ENCODE peak calls at places on chromosomes 11 and 22, in four cellular contexts. One of them, this sample, is unnamed.

GRCh38 chr11:92627615-92628201 is 341.7 kb upstream of the MTNR1B start:
- DNase-seq in HepG2: no peak
- DNase-seq in K562: no peak
- DNase-seq in A549: no peak
- DNase-seq in this sample: no peak

GRCh38 chr11:78379039-78379670 is 38.5 kb downstream of the GAB2 start:
- DNase-seq in HepG2: no peak
- DNase-seq in K562: no peak
- DNase-seq in A549: no peak
- DNase-seq in this sample: no peak

GRCh38 chr11:69511358-69512015 is 30.0 kb downstream of the LINC01488 start:
- DNase-seq in HepG2: no peak
- DNase-seq in K562: no peak
- DNase-seq in A549: no peak
- DNase-seq in this sample: no peak

GRCh38 chr22:19179472-19180048 is 1.0 kb upstream of the SLC25A1 start:
- DNase-seq in HepG2: peak
- DNase-seq in K562: peak
- DNase-seq in A549: peak
- DNase-seq in this sample: peak

GRCh38 chr11:71432761-71433647 is 15.2 kb downstream of the DHCR7 start:
- DNase-seq in HepG2: no peak
- DNase-seq in K562: no peak
- DNase-seq in A549: no peak
- DNase-seq in this sample: no peak

GRCh38 chr22:33455036-33455435 is 396.9 kb upstream of the SYN3 start:
- DNase-seq in HepG2: no peak
- DNase-seq in K562: no peak
- DNase-seq in A549: no peak
- DNase-seq in this sample: no peak

GRCh38 chr11:124831897-124832296 is 31.7 kb upstream of the MSANTD2 start:
- DNase-seq in HepG2: no peak
- DNase-seq in K562: no peak
- DNase-seq in A549: no peak
- DNase-seq in this sample: no peak

GRCh38 chr22:46449116-46449691 is 88.2 kb downstream of the CELSR1 start:
- DNase-seq in HepG2: no peak
- DNase-seq in K562: no peak
- DNase-seq in A549: no peak
- DNase-seq in this sample: no peak

GRCh38 chr11:33957304-33957917 is 65.5 kb upstream of the LMO2 start:
- DNase-seq in HepG2: no peak
- DNase-seq in K562: no peak
- DNase-seq in A549: no peak
- DNase-seq in this sample: no peak

GRCh38 chr11:46278387-46279173 is 1.1 kb downstream of the CREB3L1 start:
- DNase-seq in HepG2: no peak
- DNase-seq in K562: peak
- DNase-seq in A549: no peak
- DNase-seq in this sample: peak

GRCh38 chr11:109968299-109968698 is 124.9 kb upstream of the ZC3H12C start:
- DNase-seq in HepG2: no peak
- DNase-seq in K562: no peak
- DNase-seq in A549: no peak
- DNase-seq in this sample: no peak

GRCh38 chr11:44615913-44616806 is 50.7 kb downstream of the CD82 start:
- DNase-seq in HepG2: no peak
- DNase-seq in K562: no peak
- DNase-seq in A549: no peak
- DNase-seq in this sample: no peak

GRCh38 chr11:16784671-16785070 is 46.2 kb downstream of the C11orf58 start:
- DNase-seq in HepG2: no peak
- DNase-seq in K562: no peak
- DNase-seq in A549: no peak
- DNase-seq in this sample: no peak

GRCh38 chr11:16785520-16786128 is 47.2 kb downstream of the C11orf58 start:
- DNase-seq in HepG2: peak
- DNase-seq in K562: peak
- DNase-seq in A549: peak
- DNase-seq in this sample: peak

GRCh38 chr11:16782226-16782919 is 43.9 kb downstream of the C11orf58 start:
- DNase-seq in HepG2: no peak
- DNase-seq in K562: no peak
- DNase-seq in A549: no peak
- DNase-seq in this sample: no peak

GRCh38 chr11:16783321-16783801 is 44.9 kb downstream of the C11orf58 start:
- DNase-seq in HepG2: no peak
- DNase-seq in K562: no peak
- DNase-seq in A549: no peak
- DNase-seq in this sample: no peak

GRCh38 chr11:16784097-16784496 is 45.6 kb downstream of the C11orf58 start:
- DNase-seq in HepG2: no peak
- DNase-seq in K562: no peak
- DNase-seq in A549: no peak
- DNase-seq in this sample: no peak
- TF ChIP-seq HMGXB4 in HepG2: no peak
- TF ChIP-seq HMGXB4 in K562: no peak
- TF ChIP-seq HMGXB4 in A549: no peak
- TF ChIP-seq HMGXB4 in this sample: no peak

DNA sequence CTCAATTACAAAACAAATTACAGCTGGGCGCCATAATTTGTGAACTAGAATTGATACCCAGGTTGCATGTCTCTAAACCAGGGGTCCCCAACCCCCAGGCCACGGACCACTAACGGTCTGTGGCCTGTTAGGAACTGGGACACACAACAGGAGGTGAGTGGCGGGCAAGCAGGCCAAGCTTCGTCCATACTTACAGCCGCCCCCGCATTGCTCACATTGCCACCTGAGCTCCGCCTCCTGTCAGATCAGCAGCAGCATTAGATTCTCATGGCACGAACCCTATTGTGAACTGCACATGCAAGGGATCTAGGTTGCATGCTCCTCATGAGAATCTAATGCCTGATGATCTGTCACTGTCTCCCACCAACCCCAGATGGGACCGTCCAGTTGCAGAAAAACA is 12.9 kb downstream of the FCHSD2 start:
- DNase-seq in HepG2: no peak
- DNase-seq in K562: no peak
- DNase-seq in A549: no peak
- DNase-seq in this sample: no peak
- TF ChIP-seq HMGXB4 in HepG2: no peak
- TF ChIP-seq HMGXB4 in K562: no peak
- TF ChIP-seq HMGXB4 in A549: no peak
- TF ChIP-seq HMGXB4 in this sample: no peak

DNA sequence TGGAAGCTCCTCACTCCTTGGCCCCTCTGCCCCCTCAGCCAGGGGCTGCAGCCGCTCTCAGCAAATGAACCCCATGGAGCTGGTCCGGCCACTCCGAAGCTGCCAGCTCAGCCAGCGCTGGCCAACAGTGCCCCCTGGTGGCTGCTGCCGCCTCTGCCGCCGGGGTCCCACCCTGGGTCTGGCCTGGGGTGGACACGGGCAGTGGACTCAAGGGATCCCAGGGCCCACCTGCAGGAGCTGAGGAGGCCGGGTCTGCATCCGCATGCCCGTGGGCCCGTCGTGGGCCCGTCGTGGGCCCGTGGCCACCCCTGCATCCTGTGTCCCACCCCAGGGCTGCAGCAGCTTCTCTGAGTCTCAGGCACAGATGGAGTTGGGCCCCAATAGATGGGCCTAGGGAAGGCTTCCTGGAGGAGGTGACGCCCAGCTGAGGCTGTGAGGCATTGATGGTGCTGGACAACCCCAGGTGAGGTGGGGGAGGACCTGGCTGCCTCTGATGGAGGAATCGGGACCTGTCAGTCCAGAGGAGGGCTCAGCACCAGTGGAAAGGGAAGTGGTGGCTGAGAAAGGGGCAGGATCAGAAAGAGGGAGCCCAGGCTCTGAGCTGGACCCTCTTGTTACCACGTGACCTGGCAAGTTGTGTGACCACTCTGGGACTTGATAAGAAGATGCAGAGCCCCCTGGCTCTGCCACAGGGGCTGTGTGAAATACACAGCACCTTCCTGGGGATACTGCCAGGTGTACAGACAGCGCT is 522.3 kb downstream of the BRD1 start:
- DNase-seq in HepG2: peak
- DNase-seq in K562: peak
- DNase-seq in A549: peak
- DNase-seq in this sample: peak
- TF ChIP-seq HMGXB4 in HepG2: no peak
- TF ChIP-seq HMGXB4 in K562: no peak
- TF ChIP-seq HMGXB4 in A549: no peak
- TF ChIP-seq HMGXB4 in this sample: peak

GRCh38 chr22:24805790-24806662 is at the start of gene SGSM1:
- DNase-seq in HepG2: peak
- DNase-seq in K562: peak
- DNase-seq in A549: peak
- DNase-seq in this sample: peak

GRCh38 chr22:24810043-24810749 is 4.2 kb downstream of the SGSM1 start:
- DNase-seq in HepG2: no peak
- DNase-seq in K562: no peak
- DNase-seq in A549: no peak
- DNase-seq in this sample: no peak

GRCh38 chr22:24806663-24807001 is 621 bp downstream of the SGSM1 start:
- DNase-seq in HepG2: no peak
- DNase-seq in K562: no peak
- DNase-seq in A549: no peak
- DNase-seq in this sample: no peak

GRCh38 chr22:24809331-24809730 is 3.3 kb downstream of the SGSM1 start:
- DNase-seq in HepG2: no peak
- DNase-seq in K562: no peak
- DNase-seq in A549: no peak
- DNase-seq in this sample: no peak

DNA sequence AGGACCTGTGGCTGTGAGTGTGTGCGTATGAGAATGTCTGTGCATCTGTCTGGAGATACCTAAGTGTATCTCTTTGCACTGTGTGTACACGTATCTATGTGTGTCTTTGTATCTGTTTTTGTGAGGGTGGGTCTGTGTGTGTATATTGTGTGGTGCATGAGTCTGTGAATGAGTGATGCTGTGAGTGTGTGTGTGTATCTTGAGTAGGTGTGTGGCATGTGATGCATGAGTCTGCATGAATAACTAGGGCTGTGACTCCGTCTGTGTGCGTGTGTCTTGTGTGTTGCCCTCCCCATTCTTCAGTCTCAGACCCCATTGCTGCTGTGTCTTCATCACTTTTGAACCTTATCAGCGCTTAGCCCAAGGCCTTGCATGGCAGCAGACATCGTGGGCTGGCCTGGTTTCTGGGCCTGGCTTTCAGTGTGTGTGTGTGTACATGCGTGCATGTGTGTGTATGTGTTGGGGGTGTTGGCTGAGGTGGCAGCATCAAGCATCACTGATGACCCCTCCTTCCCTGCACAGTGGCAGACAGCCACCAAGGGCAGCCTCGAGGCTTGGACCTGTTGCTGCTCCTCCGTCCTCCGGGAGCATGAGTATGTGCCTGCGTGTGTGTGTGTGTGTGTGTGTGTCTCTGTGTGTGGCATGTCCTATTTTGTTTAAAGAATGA is 1.4 kb downstream of the SGSM1 start:
- DNase-seq in HepG2: no peak
- DNase-seq in K562: no peak
- DNase-seq in A549: no peak
- DNase-seq in this sample: no peak
- TF ChIP-seq HMGXB4 in HepG2: no peak
- TF ChIP-seq HMGXB4 in K562: no peak
- TF ChIP-seq HMGXB4 in A549: no peak
- TF ChIP-seq HMGXB4 in this sample: no peak

GRCh38 chr11:104279587-104279986 is 115.6 kb upstream of the PDGFD start:
- DNase-seq in HepG2: no peak
- DNase-seq in K562: no peak
- DNase-seq in A549: no peak
- DNase-seq in this sample: no peak
- TF ChIP-seq HMGXB4 in HepG2: no peak
- TF ChIP-seq HMGXB4 in K562: no peak
- TF ChIP-seq HMGXB4 in A549: no peak
- TF ChIP-seq HMGXB4 in this sample: no peak

GRCh38 chr22:22349455-22349836 is 104.9 kb downstream of the VPREB1 start:
- DNase-seq in HepG2: no peak
- DNase-seq in K562: no peak
- DNase-seq in A549: no peak
- DNase-seq in this sample: no peak
- TF ChIP-seq HMGXB4 in HepG2: no peak
- TF ChIP-seq HMGXB4 in K562: no peak
- TF ChIP-seq HMGXB4 in A549: no peak
- TF ChIP-seq HMGXB4 in this sample: no peak

GRCh38 chr11:86629070-86629706 is 43.2 kb downstream of the ME3 start:
- DNase-seq in HepG2: no peak
- DNase-seq in K562: no peak
- DNase-seq in A549: no peak
- DNase-seq in this sample: no peak

GRCh38 chr11:86625544-86625943 is 46.9 kb downstream of the ME3 start:
- DNase-seq in HepG2: no peak
- DNase-seq in K562: no peak
- DNase-seq in A549: no peak
- DNase-seq in this sample: no peak

GRCh38 chr11:86625981-86626380 is 46.4 kb downstream of the ME3 start:
- DNase-seq in HepG2: no peak
- DNase-seq in K562: no peak
- DNase-seq in A549: no peak
- DNase-seq in this sample: no peak

GRCh38 chr11:86624366-86624765 is 48.0 kb downstream of the ME3 start:
- DNase-seq in HepG2: no peak
- DNase-seq in K562: no peak
- DNase-seq in A549: no peak
- DNase-seq in this sample: no peak

GRCh38 chr11:86627776-86628455 is 44.5 kb downstream of the ME3 start:
- DNase-seq in HepG2: no peak
- DNase-seq in K562: no peak
- DNase-seq in A549: no peak
- DNase-seq in this sample: no peak
- TF ChIP-seq HMGXB4 in HepG2: no peak
- TF ChIP-seq HMGXB4 in K562: no peak
- TF ChIP-seq HMGXB4 in A549: no peak
- TF ChIP-seq HMGXB4 in this sample: no peak